ENCODE peak calls at places on chromosomes 5 and 9, in seven cellular contexts. One of them, this sample, is unnamed.

GRCh38 chr9:16870606-16871357 is at the start of gene BNC2:
- DNase-seq in activated T-helper 1 cell treated with Interleukin-2 at 50 U/mL for 16 hours: no peak
- DNase-seq in stimulated activated CD8-positive, alpha-beta memory T cell treated with anti-CD3 and anti-CD28 coated beads, Interleukin-7, amount 100 ng/mL, for 1 hour: no peak
- DNase-seq in NCI-H748 treated with DMSO at 0.1 percent for 48 hours: peak; percentile 28
- DNase-seq in GM13976: peak; percentile 47
- DNase-seq in Right ventricle myocardium superior: peak; percentile 73
- DNase-seq in fibroblast of the conjunctiva: no peak
- DNase-seq in this sample: peak; percentile 37

GRCh38 chr5:136717917-136718316 is 352.6 kb upstream of the TRPC7 start:
- DNase-seq in NCI-H748 treated with DMSO at 0.1 percent for 48 hours: no peak
- DNase-seq in GM13976: no peak
- DNase-seq in fibroblast of the conjunctiva: no peak
- DNase-seq in activated T-helper 1 cell treated with Interleukin-2 at 50 U/mL for 16 hours: no peak
- DNase-seq in Right ventricle myocardium superior: no peak
- DNase-seq in stimulated activated CD8-positive, alpha-beta memory T cell treated with anti-CD3 and anti-CD28 coated beads, Interleukin-7, amount 100 ng/mL, for 1 hour: no peak
- DNase-seq in this sample: no peak

GRCh38 chr5:127042593-127042992 is 12.2 kb upstream of the MARCHF3 start:
- DNase-seq in Right ventricle myocardium superior: no peak
- DNase-seq in activated T-helper 1 cell treated with Interleukin-2 at 50 U/mL for 16 hours: no peak
- DNase-seq in NCI-H748 treated with DMSO at 0.1 percent for 48 hours: no peak
- DNase-seq in fibroblast of the conjunctiva: peak; percentile 37
- DNase-seq in GM13976: no peak
- DNase-seq in stimulated activated CD8-positive, alpha-beta memory T cell treated with anti-CD3 and anti-CD28 coated beads, Interleukin-7, amount 100 ng/mL, for 1 hour: no peak
- DNase-seq in this sample: no peak

GRCh38 chr5:127406326-127407121 is 110.9 kb upstream of the PRRC1 start:
- DNase-seq in stimulated activated CD8-positive, alpha-beta memory T cell treated with anti-CD3 and anti-CD28 coated beads, Interleukin-7, amount 100 ng/mL, for 1 hour: no peak
- DNase-seq in GM13976: no peak
- DNase-seq in NCI-H748 treated with DMSO at 0.1 percent for 48 hours: no peak
- DNase-seq in activated T-helper 1 cell treated with Interleukin-2 at 50 U/mL for 16 hours: no peak
- DNase-seq in fibroblast of the conjunctiva: no peak
- DNase-seq in Right ventricle myocardium superior: no peak
- DNase-seq in this sample: no peak

GRCh38 chr9:6051511-6051950 is 36.1 kb upstream of the RANBP6 start:
- DNase-seq in stimulated activated CD8-positive, alpha-beta memory T cell treated with anti-CD3 and anti-CD28 coated beads, Interleukin-7, amount 100 ng/mL, for 1 hour: no peak
- DNase-seq in fibroblast of the conjunctiva: no peak
- DNase-seq in activated T-helper 1 cell treated with Interleukin-2 at 50 U/mL for 16 hours: no peak
- DNase-seq in Right ventricle myocardium superior: no peak
- DNase-seq in GM13976: peak; percentile 38
- DNase-seq in NCI-H748 treated with DMSO at 0.1 percent for 48 hours: no peak
- DNase-seq in this sample: no peak

GRCh38 chr5:44365351-44365750 is 23.9 kb downstream of the FGF10 start:
- DNase-seq in NCI-H748 treated with DMSO at 0.1 percent for 48 hours: no peak
- DNase-seq in GM13976: no peak
- DNase-seq in fibroblast of the conjunctiva: peak; percentile 47
- DNase-seq in stimulated activated CD8-positive, alpha-beta memory T cell treated with anti-CD3 and anti-CD28 coated beads, Interleukin-7, amount 100 ng/mL, for 1 hour: no peak
- DNase-seq in activated T-helper 1 cell treated with Interleukin-2 at 50 U/mL for 16 hours: no peak
- DNase-seq in Right ventricle myocardium superior: no peak
- DNase-seq in this sample: no peak

GRCh38 chr5:168187599-168187998 is 103.8 kb upstream of the WWC1 start:
- DNase-seq in activated T-helper 1 cell treated with Interleukin-2 at 50 U/mL for 16 hours: no peak
- DNase-seq in fibroblast of the conjunctiva: no peak
- DNase-seq in NCI-H748 treated with DMSO at 0.1 percent for 48 hours: no peak
- DNase-seq in GM13976: no peak
- DNase-seq in stimulated activated CD8-positive, alpha-beta memory T cell treated with anti-CD3 and anti-CD28 coated beads, Interleukin-7, amount 100 ng/mL, for 1 hour: no peak
- DNase-seq in Right ventricle myocardium superior: no peak
- DNase-seq in this sample: no peak

GRCh38 chr9:129414377-129415021 is 206.4 kb downstream of the C9orf50 start:
- DNase-seq in stimulated activated CD8-positive, alpha-beta memory T cell treated with anti-CD3 and anti-CD28 coated beads, Interleukin-7, amount 100 ng/mL, for 1 hour: no peak
- DNase-seq in activated T-helper 1 cell treated with Interleukin-2 at 50 U/mL for 16 hours: peak; percentile 36
- DNase-seq in GM13976: no peak
- DNase-seq in NCI-H748 treated with DMSO at 0.1 percent for 48 hours: no peak
- DNase-seq in fibroblast of the conjunctiva: no peak
- DNase-seq in Right ventricle myocardium superior: peak; percentile 61
- DNase-seq in this sample: no peak

GRCh38 chr9:27125030-27125429 is 16.0 kb downstream of the TEK start:
- DNase-seq in fibroblast of the conjunctiva: peak; percentile 82
- DNase-seq in activated T-helper 1 cell treated with Interleukin-2 at 50 U/mL for 16 hours: no peak
- DNase-seq in GM13976: no peak
- DNase-seq in NCI-H748 treated with DMSO at 0.1 percent for 48 hours: no peak
- DNase-seq in stimulated activated CD8-positive, alpha-beta memory T cell treated with anti-CD3 and anti-CD28 coated beads, Interleukin-7, amount 100 ng/mL, for 1 hour: no peak
- DNase-seq in Right ventricle myocardium superior: peak; percentile 73
- DNase-seq in this sample: peak; percentile 66

GRCh38 chr9:122186301-122186700 is 26.6 kb downstream of the MORN5 start:
- DNase-seq in fibroblast of the conjunctiva: no peak
- DNase-seq in NCI-H748 treated with DMSO at 0.1 percent for 48 hours: no peak
- DNase-seq in Right ventricle myocardium superior: no peak
- DNase-seq in activated T-helper 1 cell treated with Interleukin-2 at 50 U/mL for 16 hours: no peak
- DNase-seq in GM13976: no peak
- DNase-seq in stimulated activated CD8-positive, alpha-beta memory T cell treated with anti-CD3 and anti-CD28 coated beads, Interleukin-7, amount 100 ng/mL, for 1 hour: no peak
- DNase-seq in this sample: no peak

GRCh38 chr5:36138900-36139683 is 12.6 kb downstream of the LMBRD2 start:
- DNase-seq in fibroblast of the conjunctiva: no peak
- DNase-seq in activated T-helper 1 cell treated with Interleukin-2 at 50 U/mL for 16 hours: no peak
- DNase-seq in Right ventricle myocardium superior: no peak
- DNase-seq in NCI-H748 treated with DMSO at 0.1 percent for 48 hours: no peak
- DNase-seq in stimulated activated CD8-positive, alpha-beta memory T cell treated with anti-CD3 and anti-CD28 coated beads, Interleukin-7, amount 100 ng/mL, for 1 hour: no peak
- DNase-seq in GM13976: no peak
- DNase-seq in this sample: no peak

GRCh38 chr9:97889941-97890557 is 32.3 kb downstream of the TRMO start:
- DNase-seq in fibroblast of the conjunctiva: no peak
- DNase-seq in NCI-H748 treated with DMSO at 0.1 percent for 48 hours: peak; percentile 18
- DNase-seq in activated T-helper 1 cell treated with Interleukin-2 at 50 U/mL for 16 hours: peak; percentile 44
- DNase-seq in GM13976: peak; percentile 68
- DNase-seq in stimulated activated CD8-positive, alpha-beta memory T cell treated with anti-CD3 and anti-CD28 coated beads, Interleukin-7, amount 100 ng/mL, for 1 hour: peak; percentile 41
- DNase-seq in Right ventricle myocardium superior: peak; percentile 53
- DNase-seq in this sample: no peak

GRCh38 chr5:148107608-148108007 is 43.8 kb downstream of the SPINK5 start:
- DNase-seq in Right ventricle myocardium superior: no peak
- DNase-seq in NCI-H748 treated with DMSO at 0.1 percent for 48 hours: no peak
- DNase-seq in activated T-helper 1 cell treated with Interleukin-2 at 50 U/mL for 16 hours: no peak
- DNase-seq in fibroblast of the conjunctiva: no peak
- DNase-seq in GM13976: no peak
- DNase-seq in stimulated activated CD8-positive, alpha-beta memory T cell treated with anti-CD3 and anti-CD28 coated beads, Interleukin-7, amount 100 ng/mL, for 1 hour: no peak
- DNase-seq in this sample: no peak

GRCh38 chr5:62341783-62342475 is 35.9 kb downstream of the KIF2A start:
- DNase-seq in Right ventricle myocardium superior: no peak
- DNase-seq in fibroblast of the conjunctiva: no peak
- DNase-seq in activated T-helper 1 cell treated with Interleukin-2 at 50 U/mL for 16 hours: no peak
- DNase-seq in NCI-H748 treated with DMSO at 0.1 percent for 48 hours: no peak
- DNase-seq in GM13976: no peak
- DNase-seq in stimulated activated CD8-positive, alpha-beta memory T cell treated with anti-CD3 and anti-CD28 coated beads, Interleukin-7, amount 100 ng/mL, for 1 hour: no peak
- DNase-seq in this sample: no peak

GRCh38 chr5:136686192-136686872 is 321.0 kb upstream of the TRPC7 start:
- DNase-seq in activated T-helper 1 cell treated with Interleukin-2 at 50 U/mL for 16 hours: no peak
- DNase-seq in fibroblast of the conjunctiva: no peak
- DNase-seq in NCI-H748 treated with DMSO at 0.1 percent for 48 hours: no peak
- DNase-seq in Right ventricle myocardium superior: no peak
- DNase-seq in stimulated activated CD8-positive, alpha-beta memory T cell treated with anti-CD3 and anti-CD28 coated beads, Interleukin-7, amount 100 ng/mL, for 1 hour: no peak
- DNase-seq in GM13976: no peak
- DNase-seq in this sample: no peak

GRCh38 chr9:27193886-27194285 is 84.9 kb downstream of the TEK start:
- DNase-seq in stimulated activated CD8-positive, alpha-beta memory T cell treated with anti-CD3 and anti-CD28 coated beads, Interleukin-7, amount 100 ng/mL, for 1 hour: no peak
- DNase-seq in GM13976: no peak
- DNase-seq in NCI-H748 treated with DMSO at 0.1 percent for 48 hours: no peak
- DNase-seq in Right ventricle myocardium superior: no peak
- DNase-seq in fibroblast of the conjunctiva: no peak
- DNase-seq in activated T-helper 1 cell treated with Interleukin-2 at 50 U/mL for 16 hours: no peak
- DNase-seq in this sample: no peak

GRCh38 chr5:159113405-159113804 is 13.7 kb upstream of the EBF1 start:
- DNase-seq in stimulated activated CD8-positive, alpha-beta memory T cell treated with anti-CD3 and anti-CD28 coated beads, Interleukin-7, amount 100 ng/mL, for 1 hour: no peak
- DNase-seq in Right ventricle myocardium superior: no peak
- DNase-seq in NCI-H748 treated with DMSO at 0.1 percent for 48 hours: no peak
- DNase-seq in fibroblast of the conjunctiva: no peak
- DNase-seq in GM13976: no peak
- DNase-seq in activated T-helper 1 cell treated with Interleukin-2 at 50 U/mL for 16 hours: no peak
- DNase-seq in this sample: no peak

GRCh38 chr5:1948663-1949191 is 66.0 kb upstream of the IRX4 start:
- DNase-seq in GM13976: no peak
- DNase-seq in NCI-H748 treated with DMSO at 0.1 percent for 48 hours: no peak
- DNase-seq in stimulated activated CD8-positive, alpha-beta memory T cell treated with anti-CD3 and anti-CD28 coated beads, Interleukin-7, amount 100 ng/mL, for 1 hour: no peak
- DNase-seq in Right ventricle myocardium superior: peak; percentile 87
- DNase-seq in activated T-helper 1 cell treated with Interleukin-2 at 50 U/mL for 16 hours: no peak
- DNase-seq in fibroblast of the conjunctiva: no peak
- DNase-seq in this sample: no peak

GRCh38 chr5:127098246-127098645 is 24.9 kb upstream of the C5orf63 start:
- DNase-seq in Right ventricle myocardium superior: no peak
- DNase-seq in fibroblast of the conjunctiva: no peak
- DNase-seq in GM13976: no peak
- DNase-seq in activated T-helper 1 cell treated with Interleukin-2 at 50 U/mL for 16 hours: no peak
- DNase-seq in stimulated activated CD8-positive, alpha-beta memory T cell treated with anti-CD3 and anti-CD28 coated beads, Interleukin-7, amount 100 ng/mL, for 1 hour: no peak
- DNase-seq in NCI-H748 treated with DMSO at 0.1 percent for 48 hours: no peak
- DNase-seq in this sample: no peak

GRCh38 chr9:132163876-132164603 is 2.2 kb downstream of the NTNG2 start:
- DNase-seq in Right ventricle myocardium superior: no peak
- DNase-seq in GM13976: no peak
- DNase-seq in NCI-H748 treated with DMSO at 0.1 percent for 48 hours: no peak
- DNase-seq in activated T-helper 1 cell treated with Interleukin-2 at 50 U/mL for 16 hours: no peak
- DNase-seq in stimulated activated CD8-positive, alpha-beta memory T cell treated with anti-CD3 and anti-CD28 coated beads, Interleukin-7, amount 100 ng/mL, for 1 hour: no peak
- DNase-seq in fibroblast of the conjunctiva: no peak
- DNase-seq in this sample: no peak

GRCh38 chr5:90379652-90380051 is 29.9 kb downstream of the CETN3 start:
- DNase-seq in activated T-helper 1 cell treated with Interleukin-2 at 50 U/mL for 16 hours: no peak
- DNase-seq in stimulated activated CD8-positive, alpha-beta memory T cell treated with anti-CD3 and anti-CD28 coated beads, Interleukin-7, amount 100 ng/mL, for 1 hour: no peak
- DNase-seq in NCI-H748 treated with DMSO at 0.1 percent for 48 hours: no peak
- DNase-seq in GM13976: no peak
- DNase-seq in Right ventricle myocardium superior: no peak
- DNase-seq in fibroblast of the conjunctiva: no peak
- DNase-seq in this sample: no peak

GRCh38 chr5:76455531-76456132 is 52.5 kb downstream of the IQGAP2 start:
- DNase-seq in Right ventricle myocardium superior: no peak
- DNase-seq in fibroblast of the conjunctiva: no peak
- DNase-seq in activated T-helper 1 cell treated with Interleukin-2 at 50 U/mL for 16 hours: no peak
- DNase-seq in GM13976: no peak
- DNase-seq in stimulated activated CD8-positive, alpha-beta memory T cell treated with anti-CD3 and anti-CD28 coated beads, Interleukin-7, amount 100 ng/mL, for 1 hour: no peak
- DNase-seq in NCI-H748 treated with DMSO at 0.1 percent for 48 hours: no peak
- DNase-seq in this sample: no peak

GRCh38 chr9:69809304-69809863 is 11.2 kb upstream of the CFAP95 start:
- DNase-seq in fibroblast of the conjunctiva: no peak
- DNase-seq in activated T-helper 1 cell treated with Interleukin-2 at 50 U/mL for 16 hours: no peak
- DNase-seq in GM13976: no peak
- DNase-seq in stimulated activated CD8-positive, alpha-beta memory T cell treated with anti-CD3 and anti-CD28 coated beads, Interleukin-7, amount 100 ng/mL, for 1 hour: peak; percentile 11
- DNase-seq in Right ventricle myocardium superior: no peak
- DNase-seq in NCI-H748 treated with DMSO at 0.1 percent for 48 hours: no peak
- DNase-seq in this sample: peak; percentile 10

GRCh38 chr5:40485021-40485998 is 194.4 kb upstream of the PTGER4 start:
- DNase-seq in stimulated activated CD8-positive, alpha-beta memory T cell treated with anti-CD3 and anti-CD28 coated beads, Interleukin-7, amount 100 ng/mL, for 1 hour: no peak
- DNase-seq in activated T-helper 1 cell treated with Interleukin-2 at 50 U/mL for 16 hours: no peak
- DNase-seq in NCI-H748 treated with DMSO at 0.1 percent for 48 hours: no peak
- DNase-seq in fibroblast of the conjunctiva: no peak
- DNase-seq in GM13976: peak; percentile 6
- DNase-seq in Right ventricle myocardium superior: no peak
- DNase-seq in this sample: no peak

GRCh38 chr5:68757813-68758212 is 336.0 kb upstream of the SLC30A5 start:
- DNase-seq in GM13976: no peak
- DNase-seq in Right ventricle myocardium superior: no peak
- DNase-seq in fibroblast of the conjunctiva: no peak
- DNase-seq in activated T-helper 1 cell treated with Interleukin-2 at 50 U/mL for 16 hours: no peak
- DNase-seq in stimulated activated CD8-positive, alpha-beta memory T cell treated with anti-CD3 and anti-CD28 coated beads, Interleukin-7, amount 100 ng/mL, for 1 hour: no peak
- DNase-seq in NCI-H748 treated with DMSO at 0.1 percent for 48 hours: no peak
- DNase-seq in this sample: no peak

GRCh38 chr5:141637266-141637692 is 482 bp downstream of the RELL2 start:
- DNase-seq in stimulated activated CD8-positive, alpha-beta memory T cell treated with anti-CD3 and anti-CD28 coated beads, Interleukin-7, amount 100 ng/mL, for 1 hour: no peak
- DNase-seq in NCI-H748 treated with DMSO at 0.1 percent for 48 hours: no peak
- DNase-seq in Right ventricle myocardium superior: no peak
- DNase-seq in activated T-helper 1 cell treated with Interleukin-2 at 50 U/mL for 16 hours: peak; percentile 43
- DNase-seq in GM13976: peak; percentile 53
- DNase-seq in fibroblast of the conjunctiva: no peak
- DNase-seq in this sample: no peak

GRCh38 chr5:151811593-151812321 is 40.0 kb downstream of the G3BP1 start:
- DNase-seq in GM13976: no peak
- DNase-seq in fibroblast of the conjunctiva: peak; percentile 43
- DNase-seq in stimulated activated CD8-positive, alpha-beta memory T cell treated with anti-CD3 and anti-CD28 coated beads, Interleukin-7, amount 100 ng/mL, for 1 hour: no peak
- DNase-seq in activated T-helper 1 cell treated with Interleukin-2 at 50 U/mL for 16 hours: no peak
- DNase-seq in NCI-H748 treated with DMSO at 0.1 percent for 48 hours: no peak
- DNase-seq in Right ventricle myocardium superior: no peak
- DNase-seq in this sample: no peak

GRCh38 chr9:79974806-79975422 is 403.1 kb downstream of the TLE4 start:
- DNase-seq in stimulated activated CD8-positive, alpha-beta memory T cell treated with anti-CD3 and anti-CD28 coated beads, Interleukin-7, amount 100 ng/mL, for 1 hour: no peak
- DNase-seq in activated T-helper 1 cell treated with Interleukin-2 at 50 U/mL for 16 hours: no peak
- DNase-seq in GM13976: no peak
- DNase-seq in Right ventricle myocardium superior: no peak
- DNase-seq in fibroblast of the conjunctiva: no peak
- DNase-seq in NCI-H748 treated with DMSO at 0.1 percent for 48 hours: peak; percentile 77
- DNase-seq in this sample: no peak

GRCh38 chr9:75390951-75391350 is 302.6 kb downstream of the OSTF1 start:
- DNase-seq in stimulated activated CD8-positive, alpha-beta memory T cell treated with anti-CD3 and anti-CD28 coated beads, Interleukin-7, amount 100 ng/mL, for 1 hour: no peak
- DNase-seq in Right ventricle myocardium superior: no peak
- DNase-seq in fibroblast of the conjunctiva: no peak
- DNase-seq in NCI-H748 treated with DMSO at 0.1 percent for 48 hours: no peak
- DNase-seq in GM13976: no peak
- DNase-seq in activated T-helper 1 cell treated with Interleukin-2 at 50 U/mL for 16 hours: no peak
- DNase-seq in this sample: no peak

This sample was measured in amniotic stem cell.